ENCODE peak calls at places on chromosomes 13 and 19, in four cellular contexts. Q, I, T and S are unnamed samples.

GRCh38 chr19:38499532-38499931 is 66.0 kb downstream of the RYR1 start:
- DNase-seq in Q (no peak), I (no peak), T (no peak), S (no peak)

GRCh38 chr19:49836176-49837008 is 14.6 kb upstream of the PTOV1 start:
- DNase-seq in Q (no peak), I (no peak), T (no peak), S (no peak)

GRCh38 chr13:75368167-75368566 is 113.8 kb downstream of the TBC1D4 start:
- DNase-seq in Q (no peak), I (no peak), T (no peak), S (peak)

GRCh38 chr19:956747-957451 is 27.2 kb upstream of the WDR18 start:
- DNase-seq in Q (peak), I (peak), T (peak), S (peak)

GRCh38 chr13:66995366-66995663 is 234.8 kb downstream of the PCDH9 start:
- DNase-seq in Q (no peak), I (no peak), T (no peak), S (no peak)

GRCh38 chr13:82615043-82615442 is 1267.2 kb downstream of the SLITRK1 start:
- DNase-seq in Q (no peak), I (no peak), T (no peak), S (no peak)

GRCh38 chr19:16921766-16922591 is 33.2 kb downstream of the F2RL3 start:
- DNase-seq in Q (no peak), I (no peak), T (no peak), S (no peak)

GRCh38 chr13:23901365-23901764 is 4.1 kb upstream of the C1QTNF9B start:
- DNase-seq in Q (no peak), I (no peak), T (no peak), S (peak)

GRCh38 chr13:33797622-33798021 is 20.3 kb upstream of the RFC3 start:
- DNase-seq in Q (no peak), I (no peak), T (no peak), S (no peak)

GRCh38 chr13:75050419-75051066 is 431.4 kb downstream of the TBC1D4 start:
- DNase-seq in Q (peak), I (no peak), T (no peak), S (peak)

GRCh38 chr13:41458187-41458938 is 1.0 kb downstream of the RGCC start:
- DNase-seq in Q (peak), I (peak), T (peak), S (peak)

GRCh38 chr13:26977541-26977940 is 194.1 kb downstream of the USP12 start:
- DNase-seq in Q (no peak), I (no peak), T (no peak), S (peak)

GRCh38 chr19:16051254-16052025 is 24.9 kb upstream of the TPM4 start:
- DNase-seq in Q (no peak), I (no peak), T (peak), S (no peak)

GRCh38 chr13:113962975-113963374 is 10.9 kb downstream of the C13orf46 start:
- DNase-seq in Q (no peak), I (no peak), T (no peak), S (no peak)

GRCh38 chr19:23273022-23273593 is 22.9 kb upstream of the ZNF724 start:
- DNase-seq in Q (no peak), I (no peak), T (no peak), S (no peak)

GRCh38 chr13:43629691-43630480 is 156.9 kb downstream of the ENOX1 start:
- DNase-seq in Q (no peak), I (no peak), T (no peak), S (peak)

GRCh38 chr13:31276386-31276785 is 76.6 kb downstream of the B3GLCT start:
- DNase-seq in Q (no peak), I (no peak), T (no peak), S (no peak)

GRCh38 chr13:104936304-104936703 is 1599.2 kb downstream of the EFNB2 start:
- DNase-seq in Q (no peak), I (no peak), T (no peak), S (no peak)

GRCh38 chr13:113863511-113864302 is at the start of gene GAS6:
- DNase-seq in Q (peak), I (peak), T (peak), S (no peak)

GRCh38 chr13:113972451-113973217 is 1.2 kb downstream of the C13orf46 start:
- DNase-seq in Q (peak), I (no peak), T (no peak), S (peak)

GRCh38 chr13:110374644-110375370 is 67.7 kb downstream of the COL4A2 start:
- DNase-seq in Q (peak), I (no peak), T (no peak), S (no peak)

GRCh38 chr13:51437550-51438127 is 15.2 kb downstream of the INTS6 start:
- DNase-seq in Q (no peak), I (no peak), T (no peak), S (no peak)

GRCh38 chr19:40053491-40053890 is 2.5 kb downstream of the ZNF780B start:
- DNase-seq in Q (no peak), I (no peak), T (no peak), S (no peak)

GRCh38 chr19:38062959-38063786 is 156.2 kb downstream of the SIPA1L3 start:
- DNase-seq in Q (no peak), I (no peak), T (no peak), S (peak)

GRCh38 chr13:25171170-25171516 is 945 bp downstream of the AMER2 start:
- DNase-seq in Q (no peak), I (no peak), T (no peak), S (no peak)

GRCh38 chr13:95745752-95746151 is 68.8 kb downstream of the DNAJC3 start:
- DNase-seq in Q (peak), I (no peak), T (no peak), S (no peak)

GRCh38 chr13:99312493-99312883 is 5.3 kb upstream of the GPR183 start:
- DNase-seq in Q (no peak), I (no peak), T (no peak), S (peak)

GRCh38 chr13:112814905-112815585 is 125.2 kb downstream of the ATP11A start:
- DNase-seq in Q (no peak), I (no peak), T (no peak), S (peak)

GRCh38 chr13:40329682-40330485 is 336.6 kb downstream of the FOXO1 start:
- DNase-seq in Q (no peak), I (no peak), T (no peak), S (no peak)

GRCh38 chr13:26624572-26624971 is 67.1 kb downstream of the WASF3 start:
- DNase-seq in Q (no peak), I (no peak), T (no peak), S (no peak)

GRCh38 chr19:31501427-31502195 is 152.4 kb upstream of the TSHZ3 start:
- DNase-seq in Q (no peak), I (peak), T (no peak), S (no peak)

GRCh38 chr13:29454931-29455481 is 140.5 kb downstream of the SLC7A1 start:
- DNase-seq in Q (peak), I (peak), T (peak), S (peak)

GRCh38 chr19:43726736-43727592 is 11.1 kb downstream of the IRGC start:
- DNase-seq in Q (no peak), I (no peak), T (no peak), S (no peak)

GRCh38 chr19:43727593-43727853 is 11.6 kb downstream of the IRGC start:
- DNase-seq in Q (no peak), I (no peak), T (no peak), S (no peak)

GRCh38 chr19:43735013-43735412 is 19.1 kb downstream of the IRGC start:
- DNase-seq in Q (no peak), I (no peak), T (no peak), S (no peak)

GRCh38 chr19:43731854-43732253 is 16.0 kb downstream of the IRGC start:
- DNase-seq in Q (no peak), I (no peak), T (no peak), S (peak)

DNA sequence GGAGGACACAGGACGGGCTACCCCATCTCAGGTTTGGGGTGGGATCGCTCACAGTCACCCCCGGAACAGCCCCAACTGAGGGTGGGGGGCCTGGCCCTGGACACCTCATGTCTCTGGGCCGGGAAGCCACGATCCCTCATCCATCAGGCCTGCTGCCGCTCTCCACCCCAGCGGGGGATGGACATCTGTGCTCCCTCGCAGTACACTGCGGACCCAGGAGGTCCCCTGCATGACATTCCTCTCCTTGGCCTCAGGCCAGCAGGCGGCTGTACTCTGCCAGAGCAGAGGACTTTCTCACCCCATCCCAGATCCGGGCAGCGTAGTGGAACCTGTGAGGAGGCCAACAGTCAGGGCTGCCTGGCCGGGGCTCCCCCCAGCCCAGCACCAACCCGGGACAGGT is 15.5 kb downstream of the IRGC start:
- DNase-seq in Q (no peak), I (no peak), T (no peak), S (no peak)
- H3K56ac ChIP-seq in Q (no peak), I (no peak), T (no peak), S (no peak)

DNA sequence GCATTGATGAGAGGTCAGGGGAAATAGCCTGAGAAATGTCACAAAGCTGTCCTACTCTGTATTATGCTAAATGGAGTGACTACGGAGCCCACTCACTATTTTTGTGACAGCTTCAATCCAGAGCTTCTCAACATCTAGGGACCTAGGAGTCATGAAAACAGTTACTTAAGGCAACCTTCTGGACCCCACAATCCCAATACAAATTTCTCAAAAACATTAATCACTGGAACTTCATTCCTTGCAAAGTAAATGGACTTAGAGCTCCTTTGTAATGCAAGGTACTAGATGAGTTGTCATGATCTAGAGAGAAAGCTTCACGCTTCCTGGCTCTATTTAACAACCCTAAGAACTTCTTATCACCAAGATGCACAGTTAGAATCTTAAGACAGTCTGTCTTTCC is 2.6 kb upstream of the RAP2A start:
- DNase-seq in Q (no peak), I (no peak), T (no peak), S (no peak)
- H3K56ac ChIP-seq in Q (no peak), I (no peak), T (no peak), S (no peak)

DNA sequence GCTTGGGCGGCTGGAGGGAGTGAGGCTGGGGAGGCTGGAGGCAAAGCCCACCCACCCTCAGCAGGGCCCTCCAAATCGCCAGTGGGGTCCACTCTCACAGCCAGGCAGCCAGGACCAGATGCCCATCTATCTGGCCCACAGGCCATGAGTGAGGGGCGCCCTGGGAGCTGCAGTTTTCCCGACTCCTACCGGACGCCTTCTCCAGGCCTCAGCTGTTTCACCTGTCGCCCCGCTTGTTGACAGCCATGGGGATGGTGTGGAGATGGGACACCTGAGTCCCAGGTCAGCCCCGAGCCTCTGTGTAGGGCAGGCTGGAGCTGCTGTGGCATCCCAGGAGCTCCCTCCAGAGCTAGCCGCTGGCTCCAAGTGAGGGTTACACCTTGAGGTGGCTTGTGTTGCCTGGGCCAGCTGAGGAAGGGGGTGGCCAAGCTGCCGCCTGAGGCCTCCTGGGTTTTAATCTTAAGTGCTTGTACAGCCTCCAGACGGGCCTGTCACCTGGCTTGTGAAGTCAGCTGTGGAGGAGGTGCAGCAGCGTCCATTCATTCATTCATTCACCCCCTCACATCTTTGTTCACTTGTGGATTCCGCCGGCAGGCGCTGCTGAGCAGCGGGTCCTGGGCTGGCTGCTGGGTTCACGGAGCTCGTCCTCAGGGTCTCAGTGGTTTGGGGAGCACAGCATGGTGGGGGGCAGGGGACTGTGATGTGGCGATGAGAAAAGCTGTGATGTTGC is 52.0 kb downstream of the COMP start:
- DNase-seq in Q (no peak), I (no peak), T (peak), S (no peak)
- H3K56ac ChIP-seq in Q (no peak), I (no peak), T (no peak), S (no peak)

GRCh38 chr19:13960863-13961784 is 8.8 kb downstream of the DCAF15 start:
- DNase-seq in Q (no peak), I (no peak), T (peak), S (no peak)
- H3K56ac ChIP-seq in Q (no peak), I (no peak), T (no peak), S (no peak)

GRCh38 chr13:36174923-36175322 is 39.4 kb downstream of the SOHLH2 start:
- DNase-seq in Q (no peak), I (no peak), T (no peak), S (no peak)
- H3K56ac ChIP-seq in Q (no peak), I (no peak), T (no peak), S (no peak)

GRCh38 chr19:47615230-47615629 is 6.3 kb downstream of the BICRA start:
- DNase-seq in Q (no peak), I (no peak), T (no peak), S (no peak)
- H3K56ac ChIP-seq in Q (peak), I (no peak), T (no peak), S (no peak)

GRCh38 chr19:21912654-21913053 is 76.7 kb upstream of the ZNF43 start:
- DNase-seq in Q (no peak), I (no peak), T (no peak), S (no peak)
- H3K56ac ChIP-seq in Q (no peak), I (no peak), T (no peak), S (no peak)

GRCh38 chr13:54682184-54682583 is 1653.6 kb downstream of the OLFM4 start:
- DNase-seq in Q (no peak), I (no peak), T (no peak), S (no peak)
- H3K56ac ChIP-seq in Q (no peak), I (no peak), T (no peak), S (no peak)

DNA sequence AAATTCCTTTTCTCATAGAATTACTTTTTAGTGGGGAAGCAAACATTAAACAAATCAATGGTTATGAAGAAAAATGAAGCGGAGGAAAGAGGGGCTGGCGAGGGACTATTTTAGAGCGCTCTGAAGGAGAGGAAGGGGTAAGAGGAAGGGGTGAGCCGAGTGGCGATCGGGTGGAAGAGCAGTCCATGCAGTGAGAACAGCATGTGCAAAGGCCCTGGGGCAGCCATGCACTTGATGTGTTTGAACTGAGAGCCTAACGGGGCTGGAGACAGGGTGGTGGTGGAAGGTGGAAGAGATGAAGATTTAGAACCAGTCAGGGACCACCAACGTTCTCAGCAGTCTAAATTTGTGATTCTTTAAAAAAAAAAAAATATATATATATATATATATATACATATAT is 14.4 kb upstream of the NOP53 start:
- DNase-seq in Q (no peak), I (no peak), T (no peak), S (no peak)
- H3K56ac ChIP-seq in Q (no peak), I (no peak), T (no peak), S (no peak)